ENCODE peak calls at places on chromosomes 12 and 14, in seven cellular contexts. C is lung; K is Right ventricle myocardium inferior; V is K562; O is effector memory CD8-positive, alpha-beta T cell; H is activated naive CD8-positive, alpha-beta T cell treated with anti-CD3 and anti-CD28 coated beads, Interleukin-2, amount 10 ng/mL, durations not matched to agents 7 days and 5 days; B is T-helper 17 cell. R is an unnamed sample.
A peak's percentile ranks its signal among the peaks of the same experiment; 100 is the strongest.

GRCh38 chr14:91092095-91092494 is 21.8 kb upstream of the DGLUCY start:
- ATAC-seq in B (no peak), C (no peak), V (no peak), O (no peak), K (no peak), H (no peak), R (no peak)

GRCh38 chr12:104738371-104738710 is 219.7 kb downstream of the SLC41A2 start:
- ATAC-seq in V (no peak), C (no peak), K (no peak), H (no peak), O (no peak), B (peak; percentile 18), R (no peak)

GRCh38 chr12:6923851-6924250 is 3.9 kb upstream of the ATN1 start:
- ATAC-seq in C (no peak), O (no peak), B (no peak), K (no peak), H (no peak), V (no peak), R (no peak)

GRCh38 chr12:3951380-3952135 is 78.4 kb upstream of the PARP11 start:
- ATAC-seq in V (no peak), C (no peak), B (peak; percentile 3), O (no peak), H (peak; percentile 62), K (no peak), R (no peak)

GRCh38 chr14:88831285-88831684 is 6.8 kb downstream of the TTC8 start:
- ATAC-seq in C (no peak), V (no peak), O (no peak), K (no peak), B (no peak), H (no peak), R (no peak)

GRCh38 chr14:64098120-64098519 is 196.1 kb downstream of the ESR2 start:
- ATAC-seq in V (no peak), B (no peak), H (no peak), O (no peak), K (no peak), C (no peak), R (no peak)

GRCh38 chr14:33996450-33996849 is 45.6 kb upstream of the EGLN3 start:
- ATAC-seq in V (no peak), K (no peak), O (no peak), B (no peak), H (no peak), C (no peak), R (no peak)

GRCh38 chr12:8449293-8449944 is 6.3 kb upstream of the CLEC6A start:
- ATAC-seq in V (no peak), H (no peak), C (no peak), K (no peak), O (no peak), B (no peak), R (no peak)

GRCh38 chr12:13411287-13411686 is 214.8 kb downstream of the EMP1 start:
- ATAC-seq in V (no peak), O (no peak), C (no peak), B (no peak), H (no peak), K (no peak), R (no peak)

GRCh38 chr14:82387699-82388098 is 854.0 kb upstream of the SEL1L start:
- ATAC-seq in C (peak; percentile 58), H (no peak), K (peak; percentile 28), B (no peak), V (no peak), O (no peak), R (no peak)

GRCh38 chr12:63955831-63956685 is 111.6 kb downstream of the SRGAP1 start:
- ATAC-seq in C (peak; percentile 66), K (peak; percentile 87), B (no peak), H (no peak), O (no peak), V (no peak), R (no peak)

GRCh38 chr14:54574528-54574927 is 7.6 kb downstream of the SAMD4A start:
- ATAC-seq in V (no peak), H (no peak), B (no peak), K (no peak), O (no peak), C (no peak), R (no peak)

GRCh38 chr14:74855021-74855420 is 20.9 kb downstream of the PROX2 start:
- ATAC-seq in K (peak; percentile 14), H (no peak), V (no peak), O (no peak), C (no peak), B (no peak), R (no peak)

GRCh38 chr12:64824500-64825142 is at the start of gene TBC1D30:
- ATAC-seq in C (peak; percentile 31), O (peak; percentile 56), V (peak; percentile 51), B (peak; percentile 48), H (peak; percentile 65), K (peak; percentile 67), R (peak; percentile 43)

GRCh38 chr12:107684990-107685359 is 624 bp upstream of the PWP1 start:
- ATAC-seq in O (no peak), V (peak; percentile 61), K (no peak), B (peak; percentile 6), C (no peak), H (no peak), R (peak; percentile 49)

GRCh38 chr12:31591308-31591901 is 469 bp upstream of the DENND5B start:
- ATAC-seq in K (peak; percentile 14), V (no peak), O (peak; percentile 14), H (peak; percentile 31), B (peak; percentile 40), C (no peak), R (peak; percentile 67)

GRCh38 chr14:68282479-68283377 is 463.1 kb downstream of the RAD51B start:
- ATAC-seq in O (peak; percentile 59), C (no peak), K (no peak), H (peak; percentile 33), B (peak; percentile 82), V (no peak), R (peak; percentile 77)

GRCh38 chr14:64200170-64200569 is 94.0 kb downstream of the ESR2 start:
- ATAC-seq in V (peak; percentile 29), C (no peak), O (no peak), K (peak; percentile 74), H (no peak), B (no peak), R (no peak)

GRCh38 chr12:4115570-4115969 is 158.0 kb upstream of the CCND2 start:
- ATAC-seq in O (no peak), C (no peak), B (peak; percentile 18), V (peak; percentile 61), K (no peak), H (no peak), R (no peak)

GRCh38 chr12:47828008-47828966 is 8.6 kb upstream of the HDAC7 start:
- ATAC-seq in C (no peak), B (no peak), H (no peak), V (peak; percentile 17), K (peak; percentile 77), O (no peak), R (no peak)

GRCh38 chr12:78245111-78245510 is 414.4 kb downstream of the NAV3 start:
- ATAC-seq in C (no peak), H (no peak), V (no peak), B (no peak), O (no peak), K (no peak), R (no peak)

GRCh38 chr12:119660074-119660473 is 7.9 kb upstream of the PRKAB1 start:
- ATAC-seq in H (peak; percentile 33), V (no peak), O (peak; percentile 90), C (no peak), K (no peak), B (no peak), R (no peak)

GRCh38 chr14:69612014-69612758 is 790 bp downstream of the SUSD6 start:
- ATAC-seq in K (no peak), O (peak; percentile 49), C (no peak), B (peak; percentile 47), V (peak; percentile 5), H (peak; percentile 40), R (peak; percentile 55)

GRCh38 chr14:52553002-52553670 is 500 bp downstream of the GPR137C start:
- ATAC-seq in C (no peak), O (peak; percentile 34), H (peak; percentile 25), K (peak; percentile 12), V (peak; percentile 51), B (peak; percentile 32), R (peak; percentile 50)

GRCh38 chr14:34060747-34061050 is 109.8 kb upstream of the EGLN3 start:
- ATAC-seq in C (no peak), K (peak; percentile 4), H (no peak), V (no peak), O (no peak), B (no peak), R (no peak)

GRCh38 chr12:103857164-103857563 is 16.1 kb upstream of the NT5DC3 start:
- ATAC-seq in C (no peak), O (no peak), K (no peak), H (no peak), V (no peak), B (no peak), R (no peak)

GRCh38 chr14:65096323-65097089 is 5.8 kb downstream of the MAX start:
- ATAC-seq in O (no peak), V (peak; percentile 88), B (no peak), K (peak; percentile 46), C (no peak), H (no peak), R (no peak)

GRCh38 chr14:105305769-105306168 is 5.0 kb upstream of the BRF1 start:
- ATAC-seq in C (no peak), K (no peak), V (no peak), H (no peak), B (no peak), O (no peak), R (no peak)

GRCh38 chr12:89857652-89858274 is 149.1 kb upstream of the ATP2B1 start:
- ATAC-seq in V (no peak), K (peak; percentile 57), B (no peak), O (no peak), C (no peak), H (no peak), R (peak; percentile 72)

GRCh38 chr14:63562414-63562813 is 19.2 kb upstream of the PPP2R5E start:
- ATAC-seq in K (no peak), B (no peak), H (no peak), V (no peak), C (no peak), O (no peak), R (no peak)

GRCh38 chr12:55068416-55069010 is 48.7 kb downstream of the NEUROD4 start:
- ATAC-seq in V (peak; percentile 96), C (no peak), K (peak; percentile 59), B (peak; percentile 65), O (peak; percentile 53), H (no peak), R (peak; percentile 49)

GRCh38 chr14:105951399-105951798 is 425.0 kb downstream of the TMEM121 start:
- ATAC-seq in C (no peak), H (no peak), K (no peak), O (no peak), V (no peak), B (no peak), R (no peak)

GRCh38 chr14:51488569-51489220 is 163.0 kb upstream of the FRMD6 start:
- ATAC-seq in O (no peak), V (no peak), H (no peak), C (no peak), K (no peak), B (no peak), R (no peak)

GRCh38 chr12:88141425-88141773 is 489 bp downstream of the CEP290 start:
- ATAC-seq in V (peak; percentile 1), C (peak; percentile 1), H (no peak), K (no peak), O (no peak), B (no peak), R (no peak)

GRCh38 chr14:70029296-70030132 is 150.3 kb downstream of the SMOC1 start:
- ATAC-seq in H (no peak), K (no peak), B (no peak), V (no peak), C (no peak), O (no peak), R (no peak)

R was measured in stimulated activated memory B cell treated with anti-CD40 and anti-IgM and Interleukin-4, amounts not matched to agents 10 μg/mL and 1 μg/mL and 100 μg/mL, for 72 hours.